ENCODE peak calls at places on chromosomes 6 and 20, in seven cellular contexts. One of them, this sample, is unnamed.

GRCh38 chr6:148166339-148166949 is 176.2 kb upstream of the SASH1 start:
- DNase-seq in BJ: no peak
- DNase-seq in ovary: no peak
- DNase-seq in neural progenitor cell: peak
- DNase-seq in stomach: no peak
- DNase-seq in foreskin fibroblast: peak
- DNase-seq in dorsolateral prefrontal cortex: no peak
- DNase-seq in this sample: no peak

GRCh38 chr6:4017847-4018193 is 61.1 kb downstream of the FAM217A start:
- DNase-seq in BJ: no peak
- DNase-seq in ovary: no peak
- DNase-seq in neural progenitor cell: peak
- DNase-seq in stomach: no peak
- DNase-seq in foreskin fibroblast: peak
- DNase-seq in dorsolateral prefrontal cortex: no peak
- DNase-seq in this sample: no peak

GRCh38 chr6:13941902-13942301 is 17.1 kb downstream of the RNF182 start:
- DNase-seq in BJ: no peak
- DNase-seq in ovary: no peak
- DNase-seq in neural progenitor cell: no peak
- DNase-seq in stomach: no peak
- DNase-seq in foreskin fibroblast: no peak
- DNase-seq in dorsolateral prefrontal cortex: no peak
- DNase-seq in this sample: no peak

GRCh38 chr20:37539424-37539823 is 11.7 kb upstream of the BLCAP start:
- DNase-seq in BJ: no peak
- DNase-seq in ovary: no peak
- DNase-seq in neural progenitor cell: no peak
- DNase-seq in stomach: no peak
- DNase-seq in foreskin fibroblast: no peak
- DNase-seq in dorsolateral prefrontal cortex: no peak
- DNase-seq in this sample: no peak

GRCh38 chr6:127833336-127833735 is 67.5 kb downstream of the THEMIS start:
- DNase-seq in BJ: no peak
- DNase-seq in ovary: no peak
- DNase-seq in neural progenitor cell: no peak
- DNase-seq in stomach: no peak
- DNase-seq in foreskin fibroblast: peak
- DNase-seq in dorsolateral prefrontal cortex: no peak
- DNase-seq in this sample: no peak

GRCh38 chr6:20092071-20092566 is 120.2 kb downstream of the MBOAT1 start:
- DNase-seq in BJ: peak
- DNase-seq in ovary: no peak
- DNase-seq in neural progenitor cell: peak
- DNase-seq in stomach: no peak
- DNase-seq in foreskin fibroblast: peak
- DNase-seq in dorsolateral prefrontal cortex: no peak
- DNase-seq in this sample: peak

GRCh38 chr6:120938876-120939231 is 395.4 kb downstream of the TBC1D32 start:
- DNase-seq in BJ: no peak
- DNase-seq in ovary: no peak
- DNase-seq in neural progenitor cell: no peak
- DNase-seq in stomach: no peak
- DNase-seq in foreskin fibroblast: no peak
- DNase-seq in dorsolateral prefrontal cortex: no peak
- DNase-seq in this sample: no peak

GRCh38 chr6:53101006-53101405 is 35.8 kb downstream of the FBXO9 start:
- DNase-seq in BJ: no peak
- DNase-seq in ovary: no peak
- DNase-seq in neural progenitor cell: no peak
- DNase-seq in stomach: no peak
- DNase-seq in foreskin fibroblast: no peak
- DNase-seq in dorsolateral prefrontal cortex: no peak
- DNase-seq in this sample: no peak

GRCh38 chr6:43723737-43724295 is 36.2 kb upstream of the MRPS18A start:
- DNase-seq in BJ: no peak
- DNase-seq in ovary: peak
- DNase-seq in neural progenitor cell: peak
- DNase-seq in stomach: peak
- DNase-seq in foreskin fibroblast: peak
- DNase-seq in dorsolateral prefrontal cortex: no peak
- DNase-seq in this sample: peak

GRCh38 chr6:16338577-16339262 is 100.3 kb downstream of the GMPR start:
- DNase-seq in BJ: peak
- DNase-seq in ovary: peak
- DNase-seq in neural progenitor cell: peak
- DNase-seq in stomach: peak
- DNase-seq in foreskin fibroblast: peak
- DNase-seq in dorsolateral prefrontal cortex: peak
- DNase-seq in this sample: peak

GRCh38 chr6:54335871-54336270 is 27.6 kb downstream of the TINAG start:
- DNase-seq in BJ: peak
- DNase-seq in ovary: no peak
- DNase-seq in neural progenitor cell: no peak
- DNase-seq in stomach: no peak
- DNase-seq in foreskin fibroblast: peak
- DNase-seq in dorsolateral prefrontal cortex: no peak
- DNase-seq in this sample: no peak

GRCh38 chr20:3479759-3480615 is 9.2 kb downstream of the ATRN start:
- DNase-seq in BJ: no peak
- DNase-seq in ovary: no peak
- DNase-seq in neural progenitor cell: no peak
- DNase-seq in stomach: no peak
- DNase-seq in foreskin fibroblast: no peak
- DNase-seq in dorsolateral prefrontal cortex: no peak
- DNase-seq in this sample: no peak

GRCh38 chr20:3486850-3487249 is 16.0 kb downstream of the ATRN start:
- DNase-seq in BJ: no peak
- DNase-seq in ovary: no peak
- DNase-seq in neural progenitor cell: no peak
- DNase-seq in stomach: no peak
- DNase-seq in foreskin fibroblast: no peak
- DNase-seq in dorsolateral prefrontal cortex: no peak
- DNase-seq in this sample: no peak

GRCh38 chr20:3483784-3484183 is 13.0 kb downstream of the ATRN start:
- DNase-seq in BJ: no peak
- DNase-seq in ovary: no peak
- DNase-seq in neural progenitor cell: no peak
- DNase-seq in stomach: no peak
- DNase-seq in foreskin fibroblast: peak
- DNase-seq in dorsolateral prefrontal cortex: no peak
- DNase-seq in this sample: no peak

GRCh38 chr20:3483309-3483708 is 12.5 kb downstream of the ATRN start:
- DNase-seq in BJ: no peak
- DNase-seq in ovary: no peak
- DNase-seq in neural progenitor cell: no peak
- DNase-seq in stomach: no peak
- DNase-seq in foreskin fibroblast: no peak
- DNase-seq in dorsolateral prefrontal cortex: no peak
- DNase-seq in this sample: no peak

GRCh38 chr20:3485913-3486312 is 15.1 kb downstream of the ATRN start:
- DNase-seq in BJ: no peak
- DNase-seq in ovary: no peak
- DNase-seq in neural progenitor cell: no peak
- DNase-seq in stomach: no peak
- DNase-seq in foreskin fibroblast: no peak
- DNase-seq in dorsolateral prefrontal cortex: no peak
- DNase-seq in this sample: no peak
- TF ChIP-seq CTCF in BJ: no peak
- TF ChIP-seq CTCF in ovary: no peak
- TF ChIP-seq CTCF in neural progenitor cell: no peak
- TF ChIP-seq CTCF in stomach: no peak
- TF ChIP-seq CTCF in foreskin fibroblast: no peak
- TF ChIP-seq CTCF in dorsolateral prefrontal cortex: no peak
- TF ChIP-seq CTCF in this sample: no peak

GRCh38 chr20:672975-673604 is 2.5 kb downstream of the SCRT2 start:
- DNase-seq in BJ: no peak
- DNase-seq in ovary: no peak
- DNase-seq in neural progenitor cell: no peak
- DNase-seq in stomach: no peak
- DNase-seq in foreskin fibroblast: no peak
- DNase-seq in dorsolateral prefrontal cortex: no peak
- DNase-seq in this sample: peak
- TF ChIP-seq CTCF in BJ: no peak
- TF ChIP-seq CTCF in ovary: no peak
- TF ChIP-seq CTCF in neural progenitor cell: peak
- TF ChIP-seq CTCF in stomach: no peak
- TF ChIP-seq CTCF in foreskin fibroblast: no peak
- TF ChIP-seq CTCF in dorsolateral prefrontal cortex: no peak
- TF ChIP-seq CTCF in this sample: peak

GRCh38 chr6:48087448-48087847 is 23.5 kb downstream of the PTCHD4 start:
- DNase-seq in BJ: no peak
- DNase-seq in ovary: no peak
- DNase-seq in neural progenitor cell: no peak
- DNase-seq in stomach: no peak
- DNase-seq in foreskin fibroblast: peak
- DNase-seq in dorsolateral prefrontal cortex: no peak
- DNase-seq in this sample: no peak
- TF ChIP-seq CTCF in BJ: peak
- TF ChIP-seq CTCF in ovary: no peak
- TF ChIP-seq CTCF in neural progenitor cell: no peak
- TF ChIP-seq CTCF in stomach: no peak
- TF ChIP-seq CTCF in foreskin fibroblast: no peak
- TF ChIP-seq CTCF in dorsolateral prefrontal cortex: peak
- TF ChIP-seq CTCF in this sample: no peak

DNA sequence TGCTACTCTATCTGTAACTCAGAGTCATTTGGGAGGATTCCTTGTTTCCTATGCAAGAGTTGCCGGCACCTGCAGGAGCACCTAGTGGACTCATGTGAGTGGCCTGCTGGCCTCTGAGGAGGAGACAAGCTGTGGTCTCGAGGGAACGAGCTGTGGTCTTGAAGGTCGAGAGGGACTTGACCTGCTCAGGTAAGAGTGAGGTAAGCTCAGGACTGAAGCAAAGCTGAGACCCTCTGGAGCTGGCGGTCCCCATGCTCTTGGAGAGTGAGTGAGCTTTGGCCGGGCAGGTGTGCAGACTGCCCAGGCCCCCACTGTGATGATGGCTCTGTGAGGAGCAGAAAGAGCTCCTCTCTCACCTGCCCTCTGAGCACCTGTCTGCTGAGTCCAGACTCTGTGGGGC is 214.3 kb downstream of the MYLK4 start:
- DNase-seq in BJ: no peak
- DNase-seq in ovary: no peak
- DNase-seq in neural progenitor cell: no peak
- DNase-seq in stomach: no peak
- DNase-seq in foreskin fibroblast: no peak
- DNase-seq in dorsolateral prefrontal cortex: no peak
- DNase-seq in this sample: no peak
- TF ChIP-seq CTCF in BJ: no peak
- TF ChIP-seq CTCF in ovary: no peak
- TF ChIP-seq CTCF in neural progenitor cell: no peak
- TF ChIP-seq CTCF in stomach: no peak
- TF ChIP-seq CTCF in foreskin fibroblast: no peak
- TF ChIP-seq CTCF in dorsolateral prefrontal cortex: no peak
- TF ChIP-seq CTCF in this sample: no peak

GRCh38 chr6:57267586-57268293 is 45.6 kb upstream of the RAB23 start:
- DNase-seq in BJ: peak
- DNase-seq in ovary: no peak
- DNase-seq in neural progenitor cell: peak
- DNase-seq in stomach: peak
- DNase-seq in foreskin fibroblast: peak
- DNase-seq in dorsolateral prefrontal cortex: no peak
- DNase-seq in this sample: peak
- TF ChIP-seq CTCF in BJ: peak
- TF ChIP-seq CTCF in ovary: no peak
- TF ChIP-seq CTCF in neural progenitor cell: peak
- TF ChIP-seq CTCF in stomach: peak
- TF ChIP-seq CTCF in foreskin fibroblast: peak
- TF ChIP-seq CTCF in dorsolateral prefrontal cortex: peak
- TF ChIP-seq CTCF in this sample: peak

GRCh38 chr6:46255528-46255927 is 84.7 kb upstream of the ENPP5 start:
- DNase-seq in BJ: no peak
- DNase-seq in ovary: no peak
- DNase-seq in neural progenitor cell: no peak
- DNase-seq in stomach: no peak
- DNase-seq in foreskin fibroblast: peak
- DNase-seq in dorsolateral prefrontal cortex: no peak
- DNase-seq in this sample: no peak
- TF ChIP-seq CTCF in BJ: no peak
- TF ChIP-seq CTCF in ovary: no peak
- TF ChIP-seq CTCF in neural progenitor cell: no peak
- TF ChIP-seq CTCF in stomach: no peak
- TF ChIP-seq CTCF in foreskin fibroblast: no peak
- TF ChIP-seq CTCF in dorsolateral prefrontal cortex: no peak
- TF ChIP-seq CTCF in this sample: no peak

GRCh38 chr6:139251377-139252017 is 40.3 kb downstream of the TXLNB start:
- DNase-seq in BJ: no peak
- DNase-seq in ovary: no peak
- DNase-seq in neural progenitor cell: no peak
- DNase-seq in stomach: no peak
- DNase-seq in foreskin fibroblast: peak
- DNase-seq in dorsolateral prefrontal cortex: no peak
- DNase-seq in this sample: no peak

GRCh38 chr6:139253656-139254055 is 38.1 kb downstream of the TXLNB start:
- DNase-seq in BJ: no peak
- DNase-seq in ovary: no peak
- DNase-seq in neural progenitor cell: no peak
- DNase-seq in stomach: no peak
- DNase-seq in foreskin fibroblast: peak
- DNase-seq in dorsolateral prefrontal cortex: no peak
- DNase-seq in this sample: no peak

GRCh38 chr6:139254196-139254595 is 37.6 kb downstream of the TXLNB start:
- DNase-seq in BJ: no peak
- DNase-seq in ovary: no peak
- DNase-seq in neural progenitor cell: no peak
- DNase-seq in stomach: no peak
- DNase-seq in foreskin fibroblast: no peak
- DNase-seq in dorsolateral prefrontal cortex: no peak
- DNase-seq in this sample: no peak

GRCh38 chr6:139250296-139251274 is 41.2 kb downstream of the TXLNB start:
- DNase-seq in BJ: no peak
- DNase-seq in ovary: peak
- DNase-seq in neural progenitor cell: peak
- DNase-seq in stomach: peak
- DNase-seq in foreskin fibroblast: peak
- DNase-seq in dorsolateral prefrontal cortex: no peak
- DNase-seq in this sample: peak

DNA sequence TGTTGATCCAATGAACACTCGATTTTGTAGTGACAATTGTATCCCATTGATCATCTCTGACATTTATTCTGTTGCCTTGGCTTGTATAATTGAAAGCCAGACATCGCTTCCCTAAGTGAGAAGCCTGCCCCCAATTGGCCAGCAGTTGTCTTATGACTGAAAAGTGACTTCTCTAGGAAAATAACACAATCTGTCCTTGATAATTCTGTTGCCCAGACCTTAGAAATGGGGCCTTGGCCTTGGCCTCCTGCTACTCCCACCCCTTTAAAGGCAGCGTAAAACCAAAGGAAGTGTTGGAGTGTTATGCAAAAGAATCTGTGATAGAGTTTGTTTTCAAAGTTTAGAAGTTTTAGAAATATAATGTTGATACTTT is 39.8 kb downstream of the TXLNB start:
- DNase-seq in BJ: no peak
- DNase-seq in ovary: peak
- DNase-seq in neural progenitor cell: no peak
- DNase-seq in stomach: no peak
- DNase-seq in foreskin fibroblast: no peak
- DNase-seq in dorsolateral prefrontal cortex: no peak
- DNase-seq in this sample: no peak
- TF ChIP-seq CTCF in BJ: no peak
- TF ChIP-seq CTCF in ovary: no peak
- TF ChIP-seq CTCF in neural progenitor cell: peak
- TF ChIP-seq CTCF in stomach: no peak
- TF ChIP-seq CTCF in foreskin fibroblast: no peak
- TF ChIP-seq CTCF in dorsolateral prefrontal cortex: no peak
- TF ChIP-seq CTCF in this sample: no peak